ENCODE peak calls at places on chromosome 4, in four cellular contexts. One of them, this sample, is unnamed.

GRCh38 chr4:87734084-87734483 is 65.3 kb upstream of the IBSP start:
- DNase-seq in suprapubic skin: no peak
- DNase-seq in neural crest cell: no peak
- DNase-seq in HT-29: no peak
- DNase-seq in this sample: no peak

GRCh38 chr4:566508-567295 is 9.4 kb downstream of the TMEM271 start:
- DNase-seq in suprapubic skin: no peak
- DNase-seq in neural crest cell: no peak
- DNase-seq in HT-29: no peak
- DNase-seq in this sample: no peak

GRCh38 chr4:139331185-139331584 is 28.9 kb upstream of the NDUFC1 start:
- DNase-seq in suprapubic skin: no peak
- DNase-seq in neural crest cell: no peak
- DNase-seq in HT-29: no peak
- DNase-seq in this sample: no peak

GRCh38 chr4:90293320-90293719 is 166.1 kb downstream of the CCSER1 start:
- DNase-seq in suprapubic skin: no peak
- DNase-seq in neural crest cell: no peak
- DNase-seq in HT-29: no peak
- DNase-seq in this sample: no peak

GRCh38 chr4:47704693-47705325 is 133.1 kb downstream of the CORIN start:
- DNase-seq in suprapubic skin: no peak
- DNase-seq in neural crest cell: peak; percentile 36
- DNase-seq in HT-29: peak; percentile 55
- DNase-seq in this sample: no peak

GRCh38 chr4:140149851-140150635 is 3.9 kb downstream of the MAML3 start:
- DNase-seq in suprapubic skin: peak; percentile 86
- DNase-seq in neural crest cell: peak; percentile 36
- DNase-seq in HT-29: peak; percentile 83
- DNase-seq in this sample: peak; percentile 85

GRCh38 chr4:139654516-139654915 is 11.1 kb upstream of the MGST2 start:
- DNase-seq in suprapubic skin: no peak
- DNase-seq in neural crest cell: no peak
- DNase-seq in HT-29: no peak
- DNase-seq in this sample: no peak

GRCh38 chr4:53805291-53805690 is 214.0 kb upstream of the LNX1 start:
- DNase-seq in suprapubic skin: no peak
- DNase-seq in neural crest cell: no peak
- DNase-seq in HT-29: no peak
- DNase-seq in this sample: no peak

GRCh38 chr4:24352112-24352511 is 232.2 kb downstream of the DHX15 start:
- DNase-seq in suprapubic skin: no peak
- DNase-seq in neural crest cell: no peak
- DNase-seq in HT-29: no peak
- DNase-seq in this sample: no peak

GRCh38 chr4:40972722-40973121 is 223.0 kb downstream of the NSUN7 start:
- DNase-seq in suprapubic skin: no peak
- DNase-seq in neural crest cell: no peak
- DNase-seq in HT-29: no peak
- DNase-seq in this sample: no peak

GRCh38 chr4:110636677-110637407 is 14.0 kb upstream of the PITX2 start:
- DNase-seq in suprapubic skin: no peak
- DNase-seq in neural crest cell: no peak
- DNase-seq in HT-29: peak; percentile 80
- DNase-seq in this sample: peak; percentile 71

GRCh38 chr4:48109413-48110263 is 24.4 kb downstream of the TXK start:
- DNase-seq in suprapubic skin: no peak
- DNase-seq in neural crest cell: no peak
- DNase-seq in HT-29: peak; percentile 84
- DNase-seq in this sample: no peak

GRCh38 chr4:122854860-122855259 is 28.2 kb downstream of the FGF2 start:
- DNase-seq in suprapubic skin: no peak
- DNase-seq in neural crest cell: no peak
- DNase-seq in HT-29: no peak
- DNase-seq in this sample: no peak

GRCh38 chr4:173231916-173232315 is 63.3 kb downstream of the GALNT7 start:
- DNase-seq in suprapubic skin: no peak
- DNase-seq in neural crest cell: no peak
- DNase-seq in HT-29: no peak
- DNase-seq in this sample: no peak

GRCh38 chr4:37780444-37781133 is 45.9 kb upstream of the PGM2 start:
- DNase-seq in suprapubic skin: no peak
- DNase-seq in neural crest cell: no peak
- DNase-seq in HT-29: no peak
- DNase-seq in this sample: no peak

GRCh38 chr4:86664959-86665358 is 70.8 kb downstream of the PTPN13 start:
- DNase-seq in suprapubic skin: no peak
- DNase-seq in neural crest cell: no peak
- DNase-seq in HT-29: no peak
- DNase-seq in this sample: no peak

GRCh38 chr4:88751258-88752075 is 53.8 kb upstream of the NAP1L5 start:
- DNase-seq in suprapubic skin: no peak
- DNase-seq in neural crest cell: no peak
- DNase-seq in HT-29: no peak
- DNase-seq in this sample: no peak

GRCh38 chr4:112289407-112290253 is 3.9 kb upstream of the TIFA start:
- DNase-seq in suprapubic skin: no peak
- DNase-seq in neural crest cell: no peak
- DNase-seq in HT-29: no peak
- DNase-seq in this sample: no peak

GRCh38 chr4:87843936-87844335 is 11.2 kb downstream of the MEPE start:
- DNase-seq in suprapubic skin: no peak
- DNase-seq in neural crest cell: no peak
- DNase-seq in HT-29: no peak
- DNase-seq in this sample: no peak

GRCh38 chr4:100190643-100191600 is 654 bp upstream of the DDIT4L start:
- DNase-seq in suprapubic skin: no peak
- DNase-seq in neural crest cell: peak; percentile 8
- DNase-seq in HT-29: no peak
- DNase-seq in this sample: peak; percentile 73

GRCh38 chr4:17811078-17811603 is 362 bp downstream of the NCAPG start:
- DNase-seq in suprapubic skin: peak; percentile 64
- DNase-seq in neural crest cell: no peak
- DNase-seq in HT-29: no peak
- DNase-seq in this sample: no peak

GRCh38 chr4:186192068-186192751 is 843 bp downstream of the CYP4V2 start:
- DNase-seq in suprapubic skin: peak; percentile 68
- DNase-seq in neural crest cell: no peak
- DNase-seq in HT-29: peak; percentile 29
- DNase-seq in this sample: no peak

GRCh38 chr4:159012381-159012780 is 90.5 kb upstream of the RAPGEF2 start:
- DNase-seq in suprapubic skin: no peak
- DNase-seq in neural crest cell: no peak
- DNase-seq in HT-29: no peak
- DNase-seq in this sample: no peak

GRCh38 chr4:145066063-145066501 is 31.9 kb downstream of the ANAPC10 start:
- DNase-seq in suprapubic skin: no peak
- DNase-seq in neural crest cell: no peak
- DNase-seq in HT-29: peak; percentile 55
- DNase-seq in this sample: no peak

GRCh38 chr4:158811704-158812103 is 42.9 kb downstream of the FNIP2 start:
- DNase-seq in suprapubic skin: no peak
- DNase-seq in neural crest cell: no peak
- DNase-seq in HT-29: no peak
- DNase-seq in this sample: no peak

GRCh38 chr4:127630152-127630551 is 2.6 kb upstream of the INTU start:
- DNase-seq in suprapubic skin: no peak
- DNase-seq in neural crest cell: no peak
- DNase-seq in HT-29: no peak
- DNase-seq in this sample: no peak

GRCh38 chr4:38390962-38391361 is 273.0 kb upstream of the KLF3 start:
- DNase-seq in suprapubic skin: no peak
- DNase-seq in neural crest cell: no peak
- DNase-seq in HT-29: no peak
- DNase-seq in this sample: no peak

GRCh38 chr4:184471872-184472539 is 2.3 kb downstream of the IRF2 start:
- DNase-seq in suprapubic skin: no peak
- DNase-seq in neural crest cell: no peak
- DNase-seq in HT-29: no peak
- DNase-seq in this sample: no peak

GRCh38 chr4:164396439-164396838 is 357.5 kb upstream of the SMIM31 start:
- DNase-seq in suprapubic skin: no peak
- DNase-seq in neural crest cell: no peak
- DNase-seq in HT-29: no peak
- DNase-seq in this sample: no peak

GRCh38 chr4:26081795-26082498 is 167.9 kb downstream of the SMIM20 start:
- DNase-seq in suprapubic skin: no peak
- DNase-seq in neural crest cell: no peak
- DNase-seq in HT-29: peak; percentile 73
- DNase-seq in this sample: no peak

GRCh38 chr4:37662861-37663390 is 23.2 kb downstream of the RELL1 start:
- DNase-seq in suprapubic skin: no peak
- DNase-seq in neural crest cell: peak; percentile 18
- DNase-seq in HT-29: no peak
- DNase-seq in this sample: no peak

GRCh38 chr4:4426511-4427477 is 39.9 kb downstream of the NSG1 start:
- DNase-seq in suprapubic skin: no peak
- DNase-seq in neural crest cell: no peak
- DNase-seq in HT-29: no peak
- DNase-seq in this sample: no peak

GRCh38 chr4:5700459-5700858 is 7.9 kb downstream of the EVC2 start:
- DNase-seq in suprapubic skin: no peak
- DNase-seq in neural crest cell: no peak
- DNase-seq in HT-29: no peak
- DNase-seq in this sample: no peak

GRCh38 chr4:78601013-78601412 is 49.4 kb downstream of the ANXA3 start:
- DNase-seq in suprapubic skin: no peak
- DNase-seq in neural crest cell: no peak
- DNase-seq in HT-29: no peak
- DNase-seq in this sample: no peak

GRCh38 chr4:152094851-152095700 is 334.3 kb upstream of the GATB start:
- DNase-seq in suprapubic skin: no peak
- DNase-seq in neural crest cell: no peak
- DNase-seq in HT-29: no peak
- DNase-seq in this sample: no peak

GRCh38 chr4:78779280-78779679 is 3.1 kb downstream of the BMP2K start:
- DNase-seq in suprapubic skin: no peak
- DNase-seq in neural crest cell: no peak
- DNase-seq in HT-29: no peak
- DNase-seq in this sample: no peak

GRCh38 chr4:81214144-81214517 is 891 bp downstream of the PRKG2 start:
- DNase-seq in suprapubic skin: no peak
- DNase-seq in neural crest cell: no peak
- DNase-seq in HT-29: no peak
- DNase-seq in this sample: no peak

GRCh38 chr4:101128473-101128872 is 218.9 kb downstream of the PPP3CA start:
- DNase-seq in suprapubic skin: no peak
- DNase-seq in neural crest cell: no peak
- DNase-seq in HT-29: no peak
- DNase-seq in this sample: no peak